ENCODE peak calls at places on chromosomes 6 and 20, in eight cellular contexts. One of them, this sample, is unnamed.

GRCh38 chr20:10558635-10559187 is 115.1 kb downstream of the JAG1 start:
- DNase-seq in MCF 10A: peak
- DNase-seq in AG10803: peak
- DNase-seq in fibroblast of the aortic adventitia: peak
- DNase-seq in H9: no peak
- DNase-seq in AG09319: no peak
- DNase-seq in A549: peak
- DNase-seq in neural progenitor cell: no peak
- DNase-seq in this sample: no peak

GRCh38 chr6:165098165-165098564 is 211.2 kb downstream of the C6orf118 start:
- DNase-seq in MCF 10A: no peak
- DNase-seq in AG10803: no peak
- DNase-seq in fibroblast of the aortic adventitia: no peak
- DNase-seq in H9: no peak
- DNase-seq in AG09319: no peak
- DNase-seq in A549: peak
- DNase-seq in neural progenitor cell: peak
- DNase-seq in this sample: no peak

GRCh38 chr6:121619013-121619412 is 183.6 kb downstream of the GJA1 start:
- DNase-seq in MCF 10A: no peak
- DNase-seq in AG10803: no peak
- DNase-seq in fibroblast of the aortic adventitia: no peak
- DNase-seq in H9: peak
- DNase-seq in AG09319: no peak
- DNase-seq in A549: no peak
- DNase-seq in neural progenitor cell: peak
- DNase-seq in this sample: no peak

GRCh38 chr20:61176874-61177273 is 75.2 kb upstream of the CDH4 start:
- DNase-seq in MCF 10A: no peak
- DNase-seq in AG10803: no peak
- DNase-seq in fibroblast of the aortic adventitia: no peak
- DNase-seq in H9: no peak
- DNase-seq in AG09319: no peak
- DNase-seq in A549: no peak
- DNase-seq in neural progenitor cell: no peak
- DNase-seq in this sample: no peak

GRCh38 chr20:36101201-36101600 is 53.3 kb upstream of the EPB41L1 start:
- DNase-seq in MCF 10A: no peak
- DNase-seq in AG10803: no peak
- DNase-seq in fibroblast of the aortic adventitia: no peak
- DNase-seq in H9: no peak
- DNase-seq in AG09319: no peak
- DNase-seq in A549: no peak
- DNase-seq in neural progenitor cell: peak
- DNase-seq in this sample: peak

GRCh38 chr6:140586426-140587061 is 1212.1 kb upstream of the CITED2 start:
- DNase-seq in MCF 10A: no peak
- DNase-seq in AG10803: no peak
- DNase-seq in fibroblast of the aortic adventitia: peak
- DNase-seq in H9: no peak
- DNase-seq in AG09319: no peak
- DNase-seq in A549: no peak
- DNase-seq in neural progenitor cell: no peak
- DNase-seq in this sample: no peak

GRCh38 chr6:82924799-82925535 is 140.7 kb downstream of the UBE3D start:
- DNase-seq in MCF 10A: peak
- DNase-seq in AG10803: peak
- DNase-seq in fibroblast of the aortic adventitia: peak
- DNase-seq in H9: no peak
- DNase-seq in AG09319: no peak
- DNase-seq in A549: no peak
- DNase-seq in neural progenitor cell: no peak
- DNase-seq in this sample: no peak

GRCh38 chr6:103002282-103002681 is 1608.8 kb downstream of the GRIK2 start:
- DNase-seq in MCF 10A: peak
- DNase-seq in AG10803: no peak
- DNase-seq in fibroblast of the aortic adventitia: no peak
- DNase-seq in H9: no peak
- DNase-seq in AG09319: no peak
- DNase-seq in A549: no peak
- DNase-seq in neural progenitor cell: no peak
- DNase-seq in this sample: no peak

GRCh38 chr6:116145786-116146675 is 20.1 kb upstream of the COL10A1 start:
- DNase-seq in MCF 10A: no peak
- DNase-seq in AG10803: no peak
- DNase-seq in fibroblast of the aortic adventitia: no peak
- DNase-seq in H9: no peak
- DNase-seq in AG09319: no peak
- DNase-seq in A549: no peak
- DNase-seq in neural progenitor cell: no peak
- DNase-seq in this sample: no peak

GRCh38 chr6:37311666-37312473 is 41.9 kb upstream of the RNF8 start:
- DNase-seq in MCF 10A: no peak
- DNase-seq in AG10803: peak
- DNase-seq in fibroblast of the aortic adventitia: peak
- DNase-seq in H9: no peak
- DNase-seq in AG09319: no peak
- DNase-seq in A549: no peak
- DNase-seq in neural progenitor cell: no peak
- DNase-seq in this sample: no peak

GRCh38 chr20:36092424-36093024 is 62.0 kb upstream of the EPB41L1 start:
- DNase-seq in MCF 10A: peak
- DNase-seq in AG10803: no peak
- DNase-seq in fibroblast of the aortic adventitia: no peak
- DNase-seq in H9: peak
- DNase-seq in AG09319: no peak
- DNase-seq in A549: peak
- DNase-seq in neural progenitor cell: peak
- DNase-seq in this sample: peak

GRCh38 chr20:41889125-41889870 is 271.1 kb upstream of the CHD6 start:
- DNase-seq in MCF 10A: no peak
- DNase-seq in AG10803: no peak
- DNase-seq in fibroblast of the aortic adventitia: no peak
- DNase-seq in H9: peak
- DNase-seq in AG09319: no peak
- DNase-seq in A549: peak
- DNase-seq in neural progenitor cell: peak
- DNase-seq in this sample: peak

GRCh38 chr6:150327117-150327774 is 41.6 kb upstream of the IYD start:
- DNase-seq in MCF 10A: no peak
- DNase-seq in AG10803: no peak
- DNase-seq in fibroblast of the aortic adventitia: no peak
- DNase-seq in H9: no peak
- DNase-seq in AG09319: no peak
- DNase-seq in A549: no peak
- DNase-seq in neural progenitor cell: no peak
- DNase-seq in this sample: no peak

GRCh38 chr6:7276199-7276524 is 36.8 kb downstream of the SSR1 start:
- DNase-seq in MCF 10A: no peak
- DNase-seq in AG10803: no peak
- DNase-seq in fibroblast of the aortic adventitia: no peak
- DNase-seq in H9: no peak
- DNase-seq in AG09319: no peak
- DNase-seq in A549: no peak
- DNase-seq in neural progenitor cell: no peak
- DNase-seq in this sample: no peak

GRCh38 chr20:20085071-20085470 is 32.7 kb downstream of the CFAP61 start:
- DNase-seq in MCF 10A: no peak
- DNase-seq in AG10803: no peak
- DNase-seq in fibroblast of the aortic adventitia: no peak
- DNase-seq in H9: no peak
- DNase-seq in AG09319: no peak
- DNase-seq in A549: no peak
- DNase-seq in neural progenitor cell: no peak
- DNase-seq in this sample: no peak

GRCh38 chr6:126897779-126898178 is 220.7 kb upstream of the RSPO3 start:
- DNase-seq in MCF 10A: no peak
- DNase-seq in AG10803: no peak
- DNase-seq in fibroblast of the aortic adventitia: no peak
- DNase-seq in H9: no peak
- DNase-seq in AG09319: no peak
- DNase-seq in A549: no peak
- DNase-seq in neural progenitor cell: no peak
- DNase-seq in this sample: no peak

GRCh38 chr6:20200761-20201160 is 11.5 kb downstream of the MBOAT1 start:
- DNase-seq in MCF 10A: peak
- DNase-seq in AG10803: peak
- DNase-seq in fibroblast of the aortic adventitia: no peak
- DNase-seq in H9: no peak
- DNase-seq in AG09319: no peak
- DNase-seq in A549: peak
- DNase-seq in neural progenitor cell: no peak
- DNase-seq in this sample: no peak

GRCh38 chr20:5973971-5974370 is 23.5 kb downstream of the MCM8 start:
- DNase-seq in MCF 10A: no peak
- DNase-seq in AG10803: no peak
- DNase-seq in fibroblast of the aortic adventitia: no peak
- DNase-seq in H9: no peak
- DNase-seq in AG09319: no peak
- DNase-seq in A549: no peak
- DNase-seq in neural progenitor cell: no peak
- DNase-seq in this sample: no peak

GRCh38 chr6:42390228-42390934 is 61.3 kb downstream of the TRERF1 start:
- DNase-seq in MCF 10A: no peak
- DNase-seq in AG10803: no peak
- DNase-seq in fibroblast of the aortic adventitia: no peak
- DNase-seq in H9: no peak
- DNase-seq in AG09319: no peak
- DNase-seq in A549: no peak
- DNase-seq in neural progenitor cell: no peak
- DNase-seq in this sample: no peak

GRCh38 chr6:36616888-36617521 is 22.8 kb downstream of the SRSF3 start:
- DNase-seq in MCF 10A: peak
- DNase-seq in AG10803: peak
- DNase-seq in fibroblast of the aortic adventitia: no peak
- DNase-seq in H9: no peak
- DNase-seq in AG09319: no peak
- DNase-seq in A549: peak
- DNase-seq in neural progenitor cell: no peak
- DNase-seq in this sample: peak

GRCh38 chr6:52233975-52234823 is 10.1 kb downstream of the IL17F start:
- DNase-seq in MCF 10A: peak
- DNase-seq in AG10803: peak
- DNase-seq in fibroblast of the aortic adventitia: peak
- DNase-seq in H9: peak
- DNase-seq in AG09319: peak
- DNase-seq in A549: peak
- DNase-seq in neural progenitor cell: peak
- DNase-seq in this sample: peak

GRCh38 chr20:58209652-58210397 is 18.6 kb downstream of the ANKRD60 start:
- DNase-seq in MCF 10A: peak
- DNase-seq in AG10803: peak
- DNase-seq in fibroblast of the aortic adventitia: peak
- DNase-seq in H9: peak
- DNase-seq in AG09319: peak
- DNase-seq in A549: peak
- DNase-seq in neural progenitor cell: peak
- DNase-seq in this sample: peak
- TF ChIP-seq CTCF in MCF 10A: peak
- TF ChIP-seq CTCF in AG10803: peak
- TF ChIP-seq CTCF in fibroblast of the aortic adventitia: peak
- TF ChIP-seq CTCF in H9: peak
- TF ChIP-seq CTCF in AG09319: no peak
- TF ChIP-seq CTCF in A549: peak
- TF ChIP-seq CTCF in neural progenitor cell: peak
- TF ChIP-seq CTCF in this sample: peak

GRCh38 chr6:145707397-145707796 is 27.9 kb downstream of the EPM2A start:
- DNase-seq in MCF 10A: no peak
- DNase-seq in AG10803: no peak
- DNase-seq in fibroblast of the aortic adventitia: no peak
- DNase-seq in H9: no peak
- DNase-seq in AG09319: no peak
- DNase-seq in A549: no peak
- DNase-seq in neural progenitor cell: no peak
- DNase-seq in this sample: no peak

GRCh38 chr6:145699462-145699861 is 35.9 kb downstream of the EPM2A start:
- DNase-seq in MCF 10A: peak
- DNase-seq in AG10803: peak
- DNase-seq in fibroblast of the aortic adventitia: peak
- DNase-seq in H9: no peak
- DNase-seq in AG09319: no peak
- DNase-seq in A549: peak
- DNase-seq in neural progenitor cell: no peak
- DNase-seq in this sample: no peak

GRCh38 chr6:145705561-145705960 is 29.8 kb downstream of the EPM2A start:
- DNase-seq in MCF 10A: peak
- DNase-seq in AG10803: peak
- DNase-seq in fibroblast of the aortic adventitia: peak
- DNase-seq in H9: no peak
- DNase-seq in AG09319: no peak
- DNase-seq in A549: no peak
- DNase-seq in neural progenitor cell: no peak
- DNase-seq in this sample: no peak

DNA sequence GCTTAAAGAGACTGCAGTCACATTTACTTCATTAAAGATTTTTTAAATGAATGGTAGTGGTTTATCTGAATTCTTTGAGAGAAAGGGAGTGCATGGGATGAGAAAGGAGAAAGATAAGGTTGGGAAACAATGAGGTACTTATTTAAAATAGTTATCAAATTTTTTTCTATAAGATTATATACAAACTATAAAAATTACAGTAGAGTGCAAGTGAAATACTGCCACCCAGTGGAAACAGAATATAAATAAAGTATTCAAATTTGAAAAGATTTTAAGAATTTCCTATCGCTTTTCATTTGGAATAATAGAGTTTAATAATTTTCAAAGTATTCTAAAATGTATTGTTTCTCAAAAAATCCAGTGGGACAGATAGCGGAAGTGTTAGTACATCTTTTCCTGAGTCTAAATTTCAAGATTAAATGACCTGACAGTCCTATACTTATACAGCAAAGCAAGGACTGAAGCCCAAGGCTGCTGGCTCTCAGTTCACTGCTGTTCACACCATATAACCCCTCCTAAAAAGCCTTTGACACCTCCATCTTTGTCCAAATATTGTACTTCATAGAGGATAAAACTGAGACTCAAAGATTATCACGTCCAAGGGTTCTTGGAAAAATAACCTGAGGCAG is 31.1 kb downstream of the EPM2A start:
- DNase-seq in MCF 10A: peak
- DNase-seq in AG10803: peak
- DNase-seq in fibroblast of the aortic adventitia: peak
- DNase-seq in H9: no peak
- DNase-seq in AG09319: no peak
- DNase-seq in A549: no peak
- DNase-seq in neural progenitor cell: no peak
- DNase-seq in this sample: no peak
- TF ChIP-seq CTCF in MCF 10A: peak
- TF ChIP-seq CTCF in AG10803: peak
- TF ChIP-seq CTCF in fibroblast of the aortic adventitia: peak
- TF ChIP-seq CTCF in H9: peak
- TF ChIP-seq CTCF in AG09319: peak
- TF ChIP-seq CTCF in A549: peak
- TF ChIP-seq CTCF in neural progenitor cell: peak
- TF ChIP-seq CTCF in this sample: peak

GRCh38 chr20:9172908-9173307 is 104.0 kb downstream of the PLCB4 start:
- DNase-seq in MCF 10A: peak
- DNase-seq in AG10803: peak
- DNase-seq in fibroblast of the aortic adventitia: peak
- DNase-seq in H9: no peak
- DNase-seq in AG09319: no peak
- DNase-seq in A549: peak
- DNase-seq in neural progenitor cell: no peak
- DNase-seq in this sample: no peak
- TF ChIP-seq CTCF in MCF 10A: no peak
- TF ChIP-seq CTCF in AG10803: peak
- TF ChIP-seq CTCF in fibroblast of the aortic adventitia: peak
- TF ChIP-seq CTCF in H9: peak
- TF ChIP-seq CTCF in AG09319: peak
- TF ChIP-seq CTCF in A549: no peak
- TF ChIP-seq CTCF in neural progenitor cell: peak
- TF ChIP-seq CTCF in this sample: no peak

GRCh38 chr20:208937-209566 is 18.0 kb upstream of the DEFB129 start:
- DNase-seq in MCF 10A: peak
- DNase-seq in AG10803: peak
- DNase-seq in fibroblast of the aortic adventitia: peak
- DNase-seq in H9: no peak
- DNase-seq in AG09319: peak
- DNase-seq in A549: peak
- DNase-seq in neural progenitor cell: peak
- DNase-seq in this sample: peak
- TF ChIP-seq CTCF in MCF 10A: peak
- TF ChIP-seq CTCF in AG10803: peak
- TF ChIP-seq CTCF in fibroblast of the aortic adventitia: peak
- TF ChIP-seq CTCF in H9: peak
- TF ChIP-seq CTCF in AG09319: peak
- TF ChIP-seq CTCF in A549: peak
- TF ChIP-seq CTCF in neural progenitor cell: peak
- TF ChIP-seq CTCF in this sample: no peak

This sample was measured in Calu3.